ENCODE peak calls at places on chromosomes 16 and 17, in nine cellular contexts. Z, L, I, Y, B, M, C, D and U are unnamed samples.

GRCh38 chr16:53967172-53967571 is 263.2 kb downstream of the FTO start:
- DNase-seq in M (no peak), I (no peak), Z (no peak), L (no peak), Y (no peak), B (no peak), D (no peak), C (no peak), U (no peak)

GRCh38 chr17:75894049-75894742 is 2.6 kb downstream of the TRIM65 start:
- DNase-seq in M (no peak), L (no peak), B (peak; percentile 79), D (peak; percentile 65), C (no peak), Y (no peak), I (peak; percentile 16), Z (no peak), U (no peak)

GRCh38 chr17:33519692-33520091 is 226.6 kb upstream of the ASIC2 start:
- DNase-seq in M (no peak), I (no peak), C (no peak), Y (no peak), L (no peak), D (no peak), B (no peak), Z (no peak), U (no peak)

GRCh38 chr17:29625037-29625750 is 2.5 kb upstream of the CORO6 start:
- DNase-seq in Y (no peak), Z (no peak), I (peak; percentile 43), D (no peak), B (no peak), L (no peak), M (no peak), C (no peak), U (no peak)

GRCh38 chr17:48483471-48484131 is 47.2 kb downstream of the HOXB1 start:
- DNase-seq in C (peak; percentile 7), I (no peak), Z (no peak), L (no peak), Y (no peak), M (no peak), B (no peak), D (no peak), U (peak; percentile 15)

GRCh38 chr17:4591529-4591928 is 7.2 kb downstream of the SMTNL2 start:
- DNase-seq in D (no peak), Z (no peak), C (no peak), M (no peak), B (no peak), Y (no peak), L (no peak), I (no peak), U (no peak)

GRCh38 chr17:82253179-82253544 is 20.3 kb downstream of the CSNK1D start:
- DNase-seq in M (no peak), B (no peak), C (no peak), D (no peak), I (no peak), Z (no peak), Y (no peak), L (no peak), U (no peak)

GRCh38 chr16:57007050-57007449 is 17.7 kb downstream of the NLRC5 start:
- DNase-seq in Y (no peak), L (no peak), M (no peak), Z (no peak), D (no peak), C (no peak), B (peak; percentile 20), I (no peak), U (no peak)

GRCh38 chr17:10579270-10579669 is 29.8 kb upstream of the MYH2 start:
- DNase-seq in B (no peak), C (no peak), D (no peak), Z (no peak), I (no peak), L (no peak), M (no peak), Y (no peak), U (no peak)

GRCh38 chr16:84459941-84460405 is 44.5 kb downstream of the MEAK7 start:
- DNase-seq in I (no peak), Y (no peak), D (no peak), C (no peak), B (peak; percentile 74), L (no peak), Z (no peak), M (no peak), U (no peak)

GRCh38 chr17:76166906-76167305 is 25.9 kb upstream of the FOXJ1 start:
- DNase-seq in L (no peak), D (no peak), C (no peak), B (peak; percentile 39), M (no peak), Y (no peak), I (no peak), Z (no peak), U (no peak)

GRCh38 chr17:59845595-59846390 is 47.0 kb downstream of the TUBD1 start:
- DNase-seq in Y (no peak), Z (peak; percentile 73), M (peak; percentile 28), C (peak; percentile 72), B (peak; percentile 77), I (peak; percentile 65), L (no peak), D (peak; percentile 89), U (peak; percentile 67)
- TF ChIP-seq POLR2A in Y (no peak), Z (peak; percentile 34), M (peak; percentile 11), C (no peak), B (no peak), I (peak; percentile 24), L (no peak), D (peak; percentile 47), U (no peak)

GRCh38 chr17:17122781-17123483 is 80.7 kb downstream of the MPRIP start:
- DNase-seq in B (no peak), L (no peak), D (no peak), Y (no peak), M (no peak), C (no peak), I (no peak), Z (no peak), U (no peak)

GRCh38 chr17:17119533-17119932 is 77.3 kb downstream of the MPRIP start:
- DNase-seq in C (peak; percentile 44), I (peak; percentile 56), Y (no peak), L (no peak), M (no peak), Z (peak; percentile 64), B (peak; percentile 89), D (no peak), U (no peak)

GRCh38 chr17:17120716-17121115 is 78.5 kb downstream of the MPRIP start:
- DNase-seq in M (no peak), D (no peak), B (no peak), I (no peak), Y (no peak), C (no peak), Z (no peak), L (no peak), U (no peak)

GRCh38 chr17:17120294-17120693 is 78.0 kb downstream of the MPRIP start:
- DNase-seq in C (no peak), L (no peak), M (peak; percentile 22), B (no peak), I (no peak), Z (no peak), Y (no peak), D (no peak), U (no peak)

GRCh38 chr17:17121162-17121561 is 78.9 kb downstream of the MPRIP start:
- DNase-seq in C (no peak), I (no peak), L (no peak), D (no peak), M (no peak), Z (no peak), B (no peak), Y (no peak), U (no peak)
- H3K4me3 ChIP-seq in C (no peak overlapping the region), I (no peak overlapping the region), L (no peak overlapping the region), D (no peak overlapping the region), M (no peak overlapping the region), Z (no peak overlapping the region), B (no peak overlapping the region), Y (no peak overlapping the region), U (no peak overlapping the region)

DNA sequence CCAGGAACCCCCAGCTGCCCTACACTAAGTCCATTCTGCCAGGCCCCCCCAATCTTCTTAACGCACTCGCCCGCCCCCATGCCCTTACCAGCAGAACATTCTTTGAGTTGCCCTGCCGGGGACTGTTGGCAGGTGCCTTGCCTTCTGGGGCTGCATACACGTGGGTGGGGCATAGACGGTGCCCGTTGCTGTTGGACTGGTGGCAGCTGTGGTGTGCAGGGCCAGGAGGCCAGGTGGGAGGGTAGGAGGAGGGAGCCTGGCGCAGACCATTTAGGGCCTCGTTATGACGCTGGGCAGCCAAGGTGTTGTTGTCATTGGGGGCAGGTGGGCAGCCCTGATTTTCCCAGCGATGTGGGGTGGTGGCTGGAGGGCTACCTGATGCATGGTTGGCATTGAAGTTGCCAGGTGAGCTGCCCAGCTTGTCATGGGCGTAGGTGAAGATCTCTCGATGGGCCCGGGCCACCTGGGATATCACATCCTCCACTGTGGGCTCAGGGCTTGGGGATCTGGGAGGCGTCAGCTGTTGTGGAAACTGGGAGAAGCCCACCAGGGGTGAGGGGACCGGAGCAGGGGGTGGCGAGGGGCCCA is 4.9 kb downstream of the NR1D1 start:
- DNase-seq in D (no peak), L (peak; percentile 24), Z (peak; percentile 73), B (no peak), I (peak; percentile 54), M (no peak), C (peak; percentile 51), Y (no peak), U (no peak)
- TF ChIP-seq POLR2A in D (no peak), L (no peak), Z (no peak), B (no peak), I (no peak), M (no peak), C (no peak), Y (no peak), U (no peak)

DNA sequence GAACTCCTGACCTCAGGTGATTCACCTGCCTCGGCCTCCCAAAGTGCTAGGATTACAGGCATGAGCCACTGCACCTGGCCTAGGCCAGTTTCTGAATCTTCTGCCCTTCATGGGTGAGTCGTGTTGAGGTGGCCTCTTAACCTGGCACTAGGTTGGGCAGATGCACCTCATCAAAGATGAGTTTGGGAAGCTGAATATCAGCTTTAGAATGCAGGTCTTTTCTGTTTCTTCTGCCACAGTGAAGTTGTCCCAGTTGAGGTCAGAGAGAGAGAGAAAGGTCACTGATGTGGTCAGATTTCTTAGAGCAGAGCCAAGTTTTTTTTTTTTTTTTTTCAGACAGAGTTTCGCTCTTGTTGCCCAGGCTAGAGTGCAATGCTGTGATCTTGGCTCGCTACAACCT is 111.3 kb upstream of the WSCD1 start:
- DNase-seq in L (no peak), Z (no peak), M (no peak), Y (no peak), D (no peak), B (no peak), I (no peak), C (no peak), U (no peak)
- H3K4me3 ChIP-seq in L (no peak overlapping the region), Z (no peak overlapping the region), M (no peak overlapping the region), Y (no peak overlapping the region), D (no peak overlapping the region), B (no peak overlapping the region), I (no peak overlapping the region), C (no peak overlapping the region), U (no peak overlapping the region)